ENCODE peak calls at places on chromosomes 16 and 17, in four cellular contexts. Q, E, O and X are unnamed samples.

GRCh38 chr17:79800325-79801155 is 3.7 kb upstream of the CBX8 start:
- DNase-seq in O (no peak), E (no peak), Q (peak), X (no peak)

GRCh38 chr16:65681406-65681805 is 559.5 kb upstream of the CDH11 start:
- DNase-seq in E (no peak), O (no peak), Q (peak), X (no peak)

GRCh38 chr17:58233547-58233946 is 4.8 kb upstream of the LPO start:
- DNase-seq in E (no peak), O (no peak), Q (no peak), X (no peak)

GRCh38 chr16:2232094-2232990 is 3.9 kb upstream of the DNASE1L2 start:
- DNase-seq in O (no peak), E (no peak), Q (no peak), X (no peak)

GRCh38 chr16:20369452-20370054 is 17.0 kb upstream of the UMOD start:
- DNase-seq in E (no peak), O (no peak), Q (no peak), X (no peak)

GRCh38 chr16:57562066-57562465 is 19.6 kb downstream of the ADGRG5 start:
- DNase-seq in O (no peak), E (no peak), Q (no peak), X (no peak)

GRCh38 chr17:74361613-74362391 is at the start of gene BTBD17:
- DNase-seq in Q (peak), E (peak), O (peak), X (peak)

GRCh38 chr16:74577882-74578366 is 29.0 kb downstream of the GLG1 start:
- DNase-seq in O (no peak), E (no peak), Q (peak), X (no peak)

GRCh38 chr17:82023447-82024241 is 539 bp downstream of the LRRC45 start:
- DNase-seq in Q (no peak), E (no peak), O (peak), X (no peak)

DNA sequence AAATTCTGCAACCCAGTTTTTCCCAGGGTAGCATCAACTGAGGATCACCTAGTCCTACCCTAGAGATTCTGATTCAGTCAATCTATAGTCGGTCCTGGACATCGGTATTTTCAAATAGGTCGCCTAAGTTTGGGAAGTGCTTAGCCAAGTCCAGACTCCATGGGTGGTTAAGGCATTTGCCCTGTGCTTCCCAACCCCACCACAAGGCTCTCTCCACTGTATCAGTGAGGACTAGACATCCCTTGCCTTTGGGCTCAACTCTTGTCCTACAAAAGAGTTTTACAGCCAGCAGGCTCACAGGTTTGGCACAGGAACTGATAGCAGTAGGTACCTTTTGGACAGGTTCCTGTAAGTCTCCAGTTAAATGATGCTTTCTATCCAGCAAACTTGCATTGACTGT is 13.8 kb downstream of the HYDIN start:
- DNase-seq in Q (no peak), E (no peak), O (no peak), X (no peak)
- TF ChIP-seq CTCF in Q (no peak), E (no peak), O (no peak), X (no peak)

GRCh38 chr16:87834668-87835473 is 34.4 kb downstream of the SLC7A5 start:
- DNase-seq in E (no peak), Q (no peak), O (peak), X (no peak)
- TF ChIP-seq CTCF in E (no peak), Q (no peak), O (no peak), X (no peak)

GRCh38 chr16:88035292-88035691 is 84.1 kb downstream of the BANP start:
- DNase-seq in E (no peak), Q (no peak), O (no peak), X (no peak)
- TF ChIP-seq CTCF in E (no peak), Q (no peak), O (no peak), X (no peak)

DNA sequence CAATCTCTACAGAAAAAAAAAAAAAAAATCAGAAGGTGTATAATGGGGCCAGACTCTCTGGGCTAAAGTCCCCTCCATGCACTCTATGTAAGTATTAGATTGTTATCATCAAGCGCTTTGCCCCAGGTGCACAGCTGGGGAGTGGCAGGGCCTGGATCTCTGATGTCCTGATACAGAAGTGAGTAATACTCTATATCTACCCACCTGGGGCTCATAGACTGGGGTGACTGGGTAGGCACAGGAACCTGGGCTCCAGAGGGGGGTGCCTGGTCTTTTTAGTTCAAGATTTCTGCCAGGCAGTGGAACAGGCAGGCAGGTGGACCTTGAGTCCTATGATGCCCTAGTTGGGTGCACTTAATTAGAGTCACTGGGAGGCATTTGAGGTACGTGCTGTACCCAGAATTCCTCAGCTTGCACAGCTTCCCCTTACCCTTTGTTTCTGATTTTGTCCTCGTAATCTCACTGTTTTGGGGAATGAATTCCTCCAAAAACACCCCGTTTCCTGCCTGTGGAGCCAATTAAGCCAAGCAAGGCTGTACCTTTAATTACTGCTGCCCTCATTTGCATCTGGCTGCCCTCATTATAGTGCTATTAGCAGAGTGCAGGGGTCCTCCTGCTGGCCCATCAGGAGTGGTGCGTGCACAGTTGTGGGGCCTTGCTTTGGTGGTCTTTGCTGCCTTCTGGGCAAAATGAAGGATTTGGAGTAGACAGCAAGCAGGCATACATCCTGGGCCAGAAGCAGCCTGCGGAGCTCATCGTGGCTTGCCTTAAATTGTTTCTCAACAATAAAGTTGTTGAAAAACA is 239.0 kb downstream of the SNX29 start:
- DNase-seq in Q (no peak), O (peak), E (no peak), X (no peak)
- TF ChIP-seq CTCF in Q (peak), O (peak), E (no peak), X (peak)

GRCh38 chr17:37744633-37744927 is 279 bp downstream of the HNF1B start:
- DNase-seq in E (no peak), O (no peak), Q (no peak), X (no peak)

GRCh38 chr17:37747222-37747621 is 2.4 kb upstream of the HNF1B start:
- DNase-seq in Q (no peak), E (no peak), O (no peak), X (no peak)

GRCh38 chr17:37746617-37747016 is 1.8 kb upstream of the HNF1B start:
- DNase-seq in Q (no peak), O (no peak), E (no peak), X (no peak)

GRCh38 chr17:37744961-37745800 is at the start of gene HNF1B:
- DNase-seq in E (peak), Q (no peak), O (no peak), X (no peak)

DNA sequence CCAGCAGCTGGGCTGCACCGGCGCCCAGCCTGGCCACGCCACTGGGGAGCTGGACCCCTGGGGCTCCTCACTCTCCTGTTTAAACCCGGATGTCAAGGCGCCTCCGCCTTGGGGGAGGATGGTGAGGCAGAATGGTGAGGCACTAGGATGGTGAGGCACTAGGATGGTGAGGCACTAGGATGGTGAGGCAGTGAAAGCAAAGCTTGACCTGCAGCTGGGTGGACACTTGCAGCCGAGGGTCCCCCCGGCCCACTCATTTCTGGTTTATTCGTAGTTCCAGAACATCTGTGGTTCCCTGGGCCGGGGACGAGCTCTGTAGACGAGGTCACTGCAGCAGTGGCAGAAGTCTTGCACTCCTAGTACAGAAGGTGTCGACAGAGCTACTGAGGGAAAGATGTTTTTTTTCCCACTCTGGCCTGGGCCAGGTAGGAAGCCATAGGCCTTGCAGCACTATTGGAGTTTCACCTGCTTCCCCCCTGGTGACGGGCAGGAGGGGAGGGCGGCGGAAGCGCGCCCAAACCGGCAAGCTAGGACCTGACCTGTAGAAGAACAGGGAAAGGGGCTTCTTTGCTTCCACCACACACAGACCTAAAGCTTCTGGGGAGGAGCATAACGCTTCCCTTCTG is 1.1 kb upstream of the HNF1B start:
- DNase-seq in Q (no peak), E (no peak), O (no peak), X (no peak)
- TF ChIP-seq CTCF in Q (no peak), E (no peak), O (no peak), X (no peak)

GRCh38 chr16:90026135-90026534 is 6.9 kb upstream of the DBNDD1 start:
- DNase-seq in Q (no peak), O (no peak), E (no peak), X (no peak)
- TF ChIP-seq CTCF in Q (no peak), O (no peak), E (no peak), X (no peak)